ENCODE peak calls at places on chromosomes 13 and 19, in six cellular contexts. O, D, H, L, Z and U are unnamed samples.
A peak's percentile ranks its signal among the peaks of the same experiment; 100 is the strongest.

GRCh38 chr13:43448605-43449004 is 338.2 kb downstream of the ENOX1 start:
- DNase-seq in O (no peak), D (no peak), H (no peak), L (no peak), Z (no peak), U (no peak)

GRCh38 chr13:21465710-21466160 is 6.6 kb upstream of the ZDHHC20 start:
- DNase-seq in O (no peak), D (no peak), H (no peak), L (no peak), Z (no peak), U (no peak)

GRCh38 chr13:37956536-37956935 is 87.0 kb upstream of the TRPC4 start:
- DNase-seq in O (no peak), D (no peak), H (no peak), L (no peak), Z (peak; percentile 73), U (no peak)

GRCh38 chr13:49569993-49570689 is 15.2 kb downstream of the RCBTB1 start:
- DNase-seq in O (no peak), D (no peak), H (no peak), L (no peak), Z (no peak), U (no peak)

GRCh38 chr13:78197231-78197630 is 278.6 kb upstream of the EDNRB start:
- DNase-seq in O (peak; percentile 4), D (no peak), H (no peak), L (no peak), Z (no peak), U (no peak)

GRCh38 chr19:50178859-50179537 is 15.9 kb upstream of the IZUMO2 start:
- DNase-seq in O (no peak), D (no peak), H (no peak), L (no peak), Z (no peak), U (no peak)

GRCh38 chr13:24511824-24512207 is 762 bp downstream of the PARP4 start:
- DNase-seq in O (no peak), D (no peak), H (no peak), L (no peak), Z (no peak), U (peak; percentile 72)

GRCh38 chr19:18660051-18660910 is 23.2 kb upstream of the CRTC1 start:
- DNase-seq in O (peak; percentile 69), D (peak; percentile 47), H (no peak), L (no peak), Z (no peak), U (no peak)

GRCh38 chr13:48542581-48543341 is 9.9 kb upstream of the RCBTB2 start:
- DNase-seq in O (peak; percentile 16), D (peak; percentile 26), H (peak; percentile 26), L (peak; percentile 86), Z (no peak), U (peak; percentile 71)

GRCh38 chr19:1045247-1045603 is 5.3 kb downstream of the ABCA7 start:
- DNase-seq in O (no peak), D (no peak), H (no peak), L (no peak), Z (no peak), U (peak; percentile 100)

GRCh38 chr19:47756627-47756929 is 11.2 kb downstream of the NOP53 start:
- DNase-seq in O (no peak), D (no peak), H (no peak), L (no peak), Z (no peak), U (no peak)

GRCh38 chr19:13100031-13100588 is 2.5 kb downstream of the LYL1 start:
- DNase-seq in O (no peak), D (no peak), H (no peak), L (peak; percentile 51), Z (no peak), U (peak; percentile 54)

GRCh38 chr19:21482863-21483276 is 22.5 kb upstream of the ZNF429 start:
- DNase-seq in O (no peak), D (peak; percentile 48), H (no peak), L (peak; percentile 13), Z (no peak), U (peak; percentile 82)

GRCh38 chr19:15161028-15161984 is 39.5 kb downstream of the NOTCH3 start:
- DNase-seq in O (peak; percentile 18), D (no peak), H (no peak), L (no peak), Z (no peak), U (peak; percentile 84)

GRCh38 chr13:62799931-62800436 is 1384.3 kb upstream of the PCDH20 start:
- DNase-seq in O (no peak), D (no peak), H (no peak), L (no peak), Z (no peak), U (no peak)

GRCh38 chr13:64849174-64849573 is 2381.0 kb downstream of the PCDH9 start:
- DNase-seq in O (no peak), D (no peak), H (no peak), L (no peak), Z (no peak), U (no peak)

GRCh38 chr13:40994581-40995230 is 24.4 kb downstream of the ELF1 start:
- DNase-seq in O (no peak), D (no peak), H (no peak), L (no peak), Z (no peak), U (no peak)

GRCh38 chr19:51798958-51799310 is 4.0 kb downstream of the FPR3 start:
- DNase-seq in O (no peak), D (no peak), H (no peak), L (no peak), Z (no peak), U (no peak)

GRCh38 chr13:31943591-31943990 is 88.0 kb upstream of the FRY start:
- DNase-seq in O (no peak), D (no peak), H (no peak), L (no peak), Z (no peak), U (no peak)

GRCh38 chr19:41356984-41357739 is 3.4 kb upstream of the TGFB1 start:
- DNase-seq in O (no peak), D (no peak), H (no peak), L (no peak), Z (no peak), U (no peak)

GRCh38 chr19:38870612-38871011 is 7.5 kb downstream of the RINL start:
- DNase-seq in O (no peak), D (no peak), H (no peak), L (no peak), Z (no peak), U (no peak)

GRCh38 chr13:48094404-48094780 is 512 bp downstream of the MED4 start:
- DNase-seq in O (no peak), D (peak; percentile 4), H (no peak), L (peak; percentile 33), Z (no peak), U (peak; percentile 61)

GRCh38 chr13:82688400-82688999 is 1193.8 kb downstream of the SLITRK1 start:
- DNase-seq in O (peak; percentile 2), D (peak; percentile 47), H (no peak), L (peak; percentile 26), Z (no peak), U (no peak)

GRCh38 chr19:15577184-15577771 is 37.7 kb upstream of the CYP4F8 start:
- DNase-seq in O (no peak), D (no peak), H (no peak), L (no peak), Z (no peak), U (no peak)

GRCh38 chr19:18286973-18287635 is 5.7 kb upstream of the JUND start:
- DNase-seq in O (no peak), D (no peak), H (no peak), L (no peak), Z (no peak), U (no peak)

GRCh38 chr19:38043649-38044144 is 136.7 kb downstream of the SIPA1L3 start:
- DNase-seq in O (no peak), D (no peak), H (no peak), L (no peak), Z (no peak), U (no peak)

GRCh38 chr13:84606616-84607015 is 724.3 kb upstream of the SLITRK1 start:
- DNase-seq in O (no peak), D (no peak), H (no peak), L (no peak), Z (no peak), U (no peak)

GRCh38 chr13:57314897-57315520 is 148.0 kb downstream of the PRR20E start:
- DNase-seq in O (no peak), D (no peak), H (peak; percentile 27), L (no peak), Z (no peak), U (no peak)

GRCh38 chr19:4811328-4812131 is 20.0 kb downstream of the TICAM1 start:
- DNase-seq in O (peak; percentile 45), D (peak; percentile 53), H (peak; percentile 56), L (peak; percentile 68), Z (no peak), U (peak; percentile 92)

GRCh38 chr19:31600731-31601295 is 251.6 kb upstream of the TSHZ3 start:
- DNase-seq in O (no peak), D (no peak), H (no peak), L (no peak), Z (no peak), U (no peak)

GRCh38 chr13:46698015-46698414 is 98.9 kb downstream of the ESD start:
- DNase-seq in O (no peak), D (no peak), H (no peak), L (no peak), Z (no peak), U (no peak)

GRCh38 chr19:17027428-17027816 is 812 bp upstream of the CPAMD8 start:
- DNase-seq in O (no peak), D (no peak), H (no peak), L (no peak), Z (no peak), U (no peak)

GRCh38 chr19:17025361-17025760 is 1.2 kb downstream of the CPAMD8 start:
- DNase-seq in O (no peak), D (no peak), H (no peak), L (no peak), Z (no peak), U (no peak)

GRCh38 chr19:17023805-17024204 is 2.8 kb downstream of the CPAMD8 start:
- DNase-seq in O (no peak), D (no peak), H (no peak), L (no peak), Z (no peak), U (no peak)

GRCh38 chr19:17026706-17027427 is at the start of gene CPAMD8:
- DNase-seq in O (no peak), D (no peak), H (peak; percentile 43), L (no peak), Z (no peak), U (no peak)

GRCh38 chr19:17026041-17026658 is 460 bp downstream of the CPAMD8 start:
- DNase-seq in O (no peak), D (no peak), H (no peak), L (no peak), Z (no peak), U (no peak)
- H3K4me2 ChIP-seq in O (peak overlapping the region; percentile 21), D (no peak overlapping the region), H (peak overlapping the region; percentile 90), L (no peak overlapping the region), Z (peak overlapping the region; percentile 22), U (no peak overlapping the region)

GRCh38 chr19:2543463-2544442 is 67.8 kb downstream of the GADD45B start:
- DNase-seq in O (peak; percentile 98), D (peak; percentile 98), H (peak; percentile 89), L (peak; percentile 97), Z (peak; percentile 71), U (peak; percentile 91)
- H2AFZ ChIP-seq in O (peak overlapping the region; percentile 85), D (peak overlapping the region; percentile 49), H (peak overlapping the region; percentile 74), L (peak overlapping the region; percentile 0), Z (peak overlapping the region; percentile 87), U (peak overlapping the region; percentile 90)

GRCh38 chr19:11479090-11479469 is 1.8 kb downstream of the ELAVL3 start:
- DNase-seq in O (no peak), D (no peak), H (no peak), L (no peak), Z (no peak), U (no peak)
- H3K4me2 ChIP-seq in O (no peak overlapping the region), D (no peak overlapping the region), H (peak overlapping the region; percentile 14), L (no peak overlapping the region), Z (no peak overlapping the region), U (no peak overlapping the region)

GRCh38 chr19:55358943-55359908 is 3.8 kb downstream of the GARIN5B start:
- DNase-seq in O (no peak), D (no peak), H (no peak), L (no peak), Z (no peak), U (no peak)
- H2AFZ ChIP-seq in O (no peak overlapping the region), D (no peak overlapping the region), H (no peak overlapping the region), L (no peak overlapping the region), Z (no peak overlapping the region), U (no peak overlapping the region)